ENCODE peak calls at places on chromosomes 3 and 15, in six cellular contexts. Z is fibroblast of lung, B is lung, E is GM06990, A is GM12864, J is HFFc6. H is an unnamed sample.

GRCh38 chr15:25825215-25825614 is 37.9 kb downstream of the ATP10A start:
- DNase-seq in B (no peak), J (no peak), E (no peak), Z (no peak), A (no peak), H (no peak)

GRCh38 chr15:95923797-95924196 is 406.7 kb upstream of the NR2F2 start:
- DNase-seq in A (no peak), J (no peak), E (no peak), B (no peak), Z (no peak), H (no peak)

GRCh38 chr3:141380987-141381386 is 12.7 kb downstream of the ZBTB38 start:
- DNase-seq in E (peak; percentile 70), A (peak; percentile 92), J (no peak), Z (no peak), B (no peak), H (no peak)

GRCh38 chr3:40994611-40995010 is 204.7 kb upstream of the CTNNB1 start:
- DNase-seq in E (no peak), Z (no peak), A (no peak), B (no peak), J (no peak), H (no peak)

GRCh38 chr3:64514889-64515288 is 172.9 kb downstream of the ADAMTS9 start:
- DNase-seq in A (no peak), E (no peak), J (no peak), Z (no peak), B (no peak), H (no peak)

GRCh38 chr15:90266061-90266431 is 574 bp downstream of the NGRN start:
- DNase-seq in A (no peak), J (peak; percentile 41), Z (peak; percentile 45), E (no peak), B (no peak), H (peak; percentile 65)

GRCh38 chr15:88580532-88580931 is 34.1 kb upstream of the DET1 start:
- DNase-seq in B (no peak), J (no peak), A (no peak), E (no peak), Z (no peak), H (no peak)

GRCh38 chr15:44593042-44593736 is 56.2 kb downstream of the EIF3J start:
- DNase-seq in B (no peak), E (no peak), A (no peak), Z (no peak), J (peak; percentile 9), H (peak; percentile 21)

GRCh38 chr3:97993526-97993925 is 21.3 kb upstream of the RIOX2 start:
- DNase-seq in E (no peak), Z (no peak), B (no peak), A (no peak), J (no peak), H (no peak)

GRCh38 chr15:90419738-90420487 is 31.9 kb downstream of the IQGAP1 start:
- DNase-seq in E (peak; percentile 18), A (no peak), J (peak; percentile 86), B (no peak), Z (peak; percentile 93), H (peak; percentile 75)

GRCh38 chr3:9230596-9230995 is 18.9 kb downstream of the SRGAP3 start:
- DNase-seq in A (no peak), J (no peak), B (no peak), Z (peak; percentile 68), E (no peak), H (no peak)

GRCh38 chr15:65182538-65182937 is 2.6 kb downstream of the CLPX start:
- DNase-seq in E (peak; percentile 31), A (no peak), Z (no peak), B (no peak), J (no peak), H (no peak)

GRCh38 chr3:153910387-153910786 is 210.8 kb upstream of the ARHGEF26 start:
- DNase-seq in Z (no peak), J (no peak), B (no peak), E (no peak), A (no peak), H (no peak)

GRCh38 chr15:85312486-85312885 is 67.9 kb upstream of the AKAP13 start:
- DNase-seq in Z (peak; percentile 66), A (peak; percentile 58), J (peak; percentile 61), E (peak; percentile 65), B (no peak), H (peak; percentile 44)

GRCh38 chr3:115814778-115815380 is 191.6 kb downstream of the GAP43 start:
- DNase-seq in Z (peak; percentile 61), B (peak; percentile 75), A (no peak), E (peak; percentile 10), J (peak; percentile 55), H (peak; percentile 78)

GRCh38 chr3:133083395-133083794 is 45.2 kb downstream of the TMEM108 start:
- DNase-seq in B (no peak), Z (no peak), A (no peak), J (no peak), E (no peak), H (no peak)
- TF ChIP-seq CTCF in B (no peak), Z (no peak), A (no peak), J (no peak), E (no peak), H (no peak)

DNA sequence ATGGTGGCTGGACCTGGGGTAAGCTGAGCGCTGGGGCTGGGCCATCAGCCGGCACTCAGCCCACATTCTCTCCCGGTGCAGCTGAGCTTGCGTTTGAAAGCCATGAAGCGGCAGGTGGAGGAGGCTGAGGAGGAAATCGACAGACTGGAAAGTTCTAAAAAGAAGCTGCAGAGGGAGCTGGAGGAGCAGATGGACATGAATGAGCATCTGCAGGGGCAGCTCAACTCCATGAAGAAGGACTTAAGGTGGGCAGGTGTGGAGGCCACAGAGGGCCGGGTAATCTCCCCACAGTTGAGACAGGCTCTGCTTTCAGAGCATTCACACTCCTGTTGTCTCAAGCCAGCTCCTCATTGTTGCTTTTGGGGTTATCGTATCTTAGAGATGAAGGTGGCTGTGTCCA is 45.7 kb upstream of the MYZAP start:
- DNase-seq in B (no peak), J (no peak), A (no peak), E (no peak), Z (no peak), H (no peak)
- TF ChIP-seq CTCF in B (no peak), J (no peak), A (no peak), E (no peak), Z (no peak), H (no peak)

DNA sequence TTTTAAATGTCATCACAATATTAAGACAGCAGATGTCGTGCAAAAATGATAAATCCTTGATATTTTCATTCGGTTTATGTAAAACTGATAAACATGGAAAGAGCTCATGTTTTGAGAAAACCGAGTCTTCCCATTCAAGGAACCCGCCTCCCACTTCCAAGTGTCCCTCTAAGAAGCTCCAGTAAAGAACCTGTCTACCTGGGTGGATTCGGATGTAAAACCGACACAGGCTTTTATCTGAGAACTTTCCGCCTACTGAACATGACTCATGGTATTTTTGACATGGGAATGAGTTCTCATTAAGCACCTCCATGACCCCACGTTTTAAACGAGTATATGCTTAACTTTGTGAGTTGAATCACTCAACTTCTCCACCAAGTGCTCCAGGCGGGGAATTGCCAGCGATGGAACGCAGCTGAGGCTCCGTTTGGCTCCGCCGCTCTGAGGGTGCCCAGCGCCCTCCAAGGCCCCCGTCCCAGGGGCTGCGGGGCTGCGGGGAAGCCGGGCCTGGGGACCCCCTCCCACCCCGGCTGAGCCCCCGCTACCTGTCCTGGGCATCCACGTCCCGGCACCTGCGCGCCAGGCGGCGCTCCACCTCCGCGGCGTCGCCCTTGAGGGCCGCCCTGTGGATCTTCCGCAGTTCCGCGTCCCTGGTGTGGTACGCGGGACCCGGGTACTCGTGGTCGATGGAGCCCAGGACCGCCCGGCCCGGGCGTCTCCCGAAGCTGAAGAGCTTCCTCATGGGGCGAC is 119.9 kb downstream of the LMLN start:
- DNase-seq in A (no peak), Z (peak; percentile 19), E (no peak), B (no peak), J (no peak), H (peak; percentile 64)
- TF ChIP-seq CTCF in A (no peak), Z (no peak), E (no peak), B (no peak), J (no peak), H (no peak)

GRCh38 chr3:29438580-29438979 is 157.7 kb downstream of the RBMS3 start:
- DNase-seq in J (no peak), Z (peak; percentile 38), B (no peak), A (no peak), E (no peak), H (no peak)
- TF ChIP-seq CTCF in J (no peak), Z (no peak), B (no peak), A (no peak), E (no peak), H (no peak)

GRCh38 chr15:40807028-40807887 is at the start of the genes DNAJC17 and ZFYVE19:
- DNase-seq in A (peak; percentile 96), Z (peak; percentile 97), J (peak; percentile 98), B (peak; percentile 96), E (peak; percentile 92), H (peak; percentile 97)
- TF ChIP-seq CTCF in A (peak; percentile 24), Z (no peak), J (peak; percentile 32), B (no peak), E (peak; percentile 12), H (no peak)

GRCh38 chr3:167350245-167350862 is 29.7 kb downstream of the ZBBX start:
- DNase-seq in Z (peak; percentile 21), E (peak; percentile 2), A (no peak), B (no peak), J (no peak), H (no peak)
- TF ChIP-seq CTCF in Z (peak; percentile 15), E (peak; percentile 49), A (peak; percentile 27), B (peak; percentile 4), J (no peak), H (peak; percentile 12)

H was measured in activated CD8-positive, alpha-beta T cell treated with anti-CD3 and anti-CD28 coated beads for 36 hours.